ENCODE peak calls at places on chromosomes 4 and X, in four cellular contexts. One of them, this sample, is unnamed.
A peak's percentile ranks its signal among the peaks of the same experiment; 100 is the strongest.

GRCh38 chr4:92521941-92522340 is 218.2 kb downstream of the GRID2 start:
- DNase-seq in A549: no peak
- DNase-seq in K562: no peak
- DNase-seq in WTC11: no peak
- DNase-seq in this sample: no peak

GRCh38 chrX:133726211-133726630 is 259.2 kb downstream of the GPC3 start:
- DNase-seq in WTC11: no peak
- DNase-seq in A549: peak; percentile 18
- DNase-seq in K562: no peak
- DNase-seq in this sample: peak; percentile 27

GRCh38 chr4:53767503-53767902 is 176.2 kb upstream of the LNX1 start:
- DNase-seq in K562: no peak
- DNase-seq in WTC11: no peak
- DNase-seq in A549: no peak
- DNase-seq in this sample: no peak

GRCh38 chrX:14802943-14803710 is 69.7 kb downstream of the FANCB start:
- DNase-seq in A549: no peak
- DNase-seq in K562: no peak
- DNase-seq in WTC11: no peak
- DNase-seq in this sample: no peak

GRCh38 chrX:16185725-16186136 is 18.4 kb downstream of the MAGEB17 start:
- DNase-seq in WTC11: no peak
- DNase-seq in K562: peak; percentile 8
- DNase-seq in A549: peak; percentile 38
- DNase-seq in this sample: no peak

GRCh38 chr4:185752881-185753280 is 59.1 kb downstream of the SORBS2 start:
- DNase-seq in WTC11: no peak
- DNase-seq in K562: no peak
- DNase-seq in A549: no peak
- DNase-seq in this sample: no peak

GRCh38 chr4:138542191-138542771 is 300.1 kb upstream of the SLC7A11 start:
- DNase-seq in A549: no peak
- DNase-seq in K562: no peak
- DNase-seq in WTC11: no peak
- DNase-seq in this sample: no peak

GRCh38 chr4:101279377-101279871 is 67.9 kb downstream of the PPP3CA start:
- DNase-seq in A549: no peak
- DNase-seq in K562: no peak
- DNase-seq in WTC11: no peak
- DNase-seq in this sample: no peak

GRCh38 chr4:155604718-155605601 is 61.7 kb upstream of the GUCY1A1 start:
- DNase-seq in A549: no peak
- DNase-seq in WTC11: no peak
- DNase-seq in K562: no peak
- DNase-seq in this sample: no peak

DNA sequence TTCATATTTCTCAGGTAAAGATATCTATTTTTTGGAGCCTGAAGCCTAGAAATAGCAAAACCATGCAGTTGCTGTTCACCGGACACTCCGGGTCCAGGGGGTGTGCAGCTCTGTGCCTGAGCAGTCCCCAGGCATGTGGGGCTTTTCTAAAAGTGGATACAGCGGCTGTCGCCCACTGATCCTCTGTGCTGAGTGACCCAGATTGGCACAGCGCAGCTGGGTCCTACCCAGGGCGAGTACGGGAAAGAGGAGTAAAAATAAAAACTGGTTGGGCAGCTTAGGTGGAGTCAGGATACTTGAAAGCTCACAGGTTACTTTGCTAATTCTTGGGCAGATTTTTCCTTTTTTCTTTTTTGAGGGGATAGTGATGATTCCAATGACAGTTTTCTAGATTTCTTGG is 118.8 kb downstream of the UCHL1 start:
- DNase-seq in A549: no peak
- DNase-seq in WTC11: no peak
- DNase-seq in K562: no peak
- DNase-seq in this sample: no peak
- TF ChIP-seq HMGXB4 in A549: no peak
- TF ChIP-seq HMGXB4 in WTC11: no peak
- TF ChIP-seq HMGXB4 in K562: no peak
- TF ChIP-seq HMGXB4 in this sample: no peak

GRCh38 chr4:40000711-40001110 is 23.0 kb upstream of the PDS5A start:
- DNase-seq in A549: no peak
- DNase-seq in WTC11: no peak
- DNase-seq in K562: no peak
- DNase-seq in this sample: no peak

GRCh38 chr4:39998659-39999345 is 21.1 kb upstream of the PDS5A start:
- DNase-seq in K562: no peak
- DNase-seq in WTC11: no peak
- DNase-seq in A549: no peak
- DNase-seq in this sample: no peak

DNA sequence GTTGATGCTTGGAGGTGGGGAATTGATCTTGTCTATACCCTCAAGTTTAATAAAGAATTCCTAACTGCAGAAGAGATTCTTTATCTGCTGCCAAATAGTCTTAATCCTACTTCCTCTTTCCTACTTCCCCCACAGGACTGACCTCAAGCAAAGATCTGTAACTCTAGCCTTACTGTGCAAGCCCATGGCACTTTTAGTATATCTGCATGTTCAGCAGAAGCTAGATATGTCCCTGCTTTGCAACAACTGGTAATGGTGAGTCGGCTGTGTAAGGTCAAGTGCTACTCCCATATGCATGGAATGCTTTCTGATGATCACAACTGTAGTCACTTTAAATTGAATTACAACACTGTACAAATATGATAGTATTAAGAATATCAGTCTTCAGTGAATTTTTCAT is 26.3 kb upstream of the PDS5A start:
- DNase-seq in WTC11: no peak
- DNase-seq in A549: no peak
- DNase-seq in K562: no peak
- DNase-seq in this sample: no peak
- TF ChIP-seq HMGXB4 in WTC11: no peak
- TF ChIP-seq HMGXB4 in A549: no peak
- TF ChIP-seq HMGXB4 in K562: no peak
- TF ChIP-seq HMGXB4 in this sample: no peak

GRCh38 chr4:105710012-105710600 is 1.5 kb downstream of the GSTCD start:
- DNase-seq in A549: no peak
- DNase-seq in K562: no peak
- DNase-seq in WTC11: no peak
- DNase-seq in this sample: no peak

GRCh38 chr4:105710678-105711077 is 2.1 kb downstream of the GSTCD start:
- DNase-seq in K562: no peak
- DNase-seq in WTC11: no peak
- DNase-seq in A549: no peak
- DNase-seq in this sample: no peak

GRCh38 chr4:105714932-105715331 is 6.3 kb downstream of the GSTCD start:
- DNase-seq in A549: no peak
- DNase-seq in K562: no peak
- DNase-seq in WTC11: no peak
- DNase-seq in this sample: no peak

GRCh38 chr4:105714071-105714521 is 5.5 kb downstream of the GSTCD start:
- DNase-seq in A549: no peak
- DNase-seq in K562: no peak
- DNase-seq in WTC11: no peak
- DNase-seq in this sample: no peak

GRCh38 chr4:105712766-105713165 is 4.2 kb downstream of the GSTCD start:
- DNase-seq in WTC11: no peak
- DNase-seq in A549: no peak
- DNase-seq in K562: no peak
- DNase-seq in this sample: no peak
- TF ChIP-seq HMGXB4 in WTC11: no peak
- TF ChIP-seq HMGXB4 in A549: no peak
- TF ChIP-seq HMGXB4 in K562: no peak
- TF ChIP-seq HMGXB4 in this sample: no peak

GRCh38 chr4:3059896-3060295 is 14.4 kb downstream of the HTT-AS start:
- DNase-seq in A549: no peak
- DNase-seq in K562: no peak
- DNase-seq in WTC11: no peak
- DNase-seq in this sample: no peak

GRCh38 chr4:3059090-3059428 is 15.3 kb downstream of the HTT-AS start:
- DNase-seq in A549: no peak
- DNase-seq in K562: no peak
- DNase-seq in WTC11: no peak
- DNase-seq in this sample: no peak

GRCh38 chr4:3067473-3068001 is 6.8 kb downstream of the HTT-AS start:
- DNase-seq in WTC11: no peak
- DNase-seq in A549: no peak
- DNase-seq in K562: no peak
- DNase-seq in this sample: no peak

GRCh38 chr4:3065551-3065950 is 8.8 kb downstream of the HTT-AS start:
- DNase-seq in A549: no peak
- DNase-seq in WTC11: no peak
- DNase-seq in K562: no peak
- DNase-seq in this sample: no peak

DNA sequence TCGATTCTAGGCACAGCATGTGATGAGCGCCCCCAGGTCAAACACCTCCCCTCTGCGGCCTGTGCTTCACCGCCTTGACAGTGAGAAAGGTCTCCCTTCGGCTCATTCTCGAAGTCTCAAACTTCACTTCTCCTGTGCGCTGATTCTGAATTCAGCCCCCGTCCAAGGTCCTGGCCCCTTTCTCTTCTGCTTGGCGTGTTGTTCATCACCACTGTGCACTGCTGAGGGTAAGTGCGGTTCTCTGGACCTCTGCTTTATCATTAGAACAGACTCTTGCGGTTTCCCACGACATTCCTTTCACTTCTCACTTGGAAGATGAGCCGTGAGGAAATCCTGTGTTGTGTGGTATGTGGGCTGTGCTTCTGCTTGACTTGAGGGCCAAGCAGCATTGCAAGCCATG is 11.9 kb downstream of the HTT-AS start:
- DNase-seq in A549: no peak
- DNase-seq in WTC11: no peak
- DNase-seq in K562: no peak
- DNase-seq in this sample: no peak
- TF ChIP-seq HMGXB4 in A549: no peak
- TF ChIP-seq HMGXB4 in WTC11: no peak
- TF ChIP-seq HMGXB4 in K562: no peak
- TF ChIP-seq HMGXB4 in this sample: no peak

DNA sequence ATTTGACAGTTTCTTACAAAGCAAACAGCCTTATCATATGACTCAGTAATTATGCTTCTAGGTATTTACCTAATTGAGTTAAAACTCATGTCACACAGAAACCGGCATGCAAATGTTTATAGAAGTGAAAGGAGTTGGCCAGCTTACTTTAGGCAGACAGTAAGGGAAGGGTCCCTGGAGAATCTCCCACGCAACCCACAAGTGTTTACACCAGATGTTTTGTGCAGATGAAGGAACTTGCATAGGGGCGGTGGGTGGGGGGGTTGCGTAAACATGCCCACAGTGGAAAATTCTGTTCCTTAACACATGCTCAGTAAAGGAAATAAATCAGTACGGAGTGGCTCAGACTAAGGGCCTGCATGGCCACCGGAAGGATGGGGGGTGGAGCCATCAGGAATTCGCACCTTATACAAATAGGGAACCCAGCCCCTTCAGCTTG is 330.5 kb upstream of the AADAT start:
- DNase-seq in K562: no peak
- DNase-seq in WTC11: no peak
- DNase-seq in A549: no peak
- DNase-seq in this sample: no peak
- TF ChIP-seq HMGXB4 in K562: no peak
- TF ChIP-seq HMGXB4 in WTC11: no peak
- TF ChIP-seq HMGXB4 in A549: no peak
- TF ChIP-seq HMGXB4 in this sample: no peak

GRCh38 chrX:110992611-110993010 is 103.4 kb upstream of the PAK3 start:
- DNase-seq in A549: peak; percentile 10
- DNase-seq in WTC11: peak; percentile 28
- DNase-seq in K562: peak; percentile 20
- DNase-seq in this sample: peak; percentile 5
- TF ChIP-seq HMGXB4 in A549: no peak
- TF ChIP-seq HMGXB4 in WTC11: no peak
- TF ChIP-seq HMGXB4 in K562: no peak
- TF ChIP-seq HMGXB4 in this sample: no peak

DNA sequence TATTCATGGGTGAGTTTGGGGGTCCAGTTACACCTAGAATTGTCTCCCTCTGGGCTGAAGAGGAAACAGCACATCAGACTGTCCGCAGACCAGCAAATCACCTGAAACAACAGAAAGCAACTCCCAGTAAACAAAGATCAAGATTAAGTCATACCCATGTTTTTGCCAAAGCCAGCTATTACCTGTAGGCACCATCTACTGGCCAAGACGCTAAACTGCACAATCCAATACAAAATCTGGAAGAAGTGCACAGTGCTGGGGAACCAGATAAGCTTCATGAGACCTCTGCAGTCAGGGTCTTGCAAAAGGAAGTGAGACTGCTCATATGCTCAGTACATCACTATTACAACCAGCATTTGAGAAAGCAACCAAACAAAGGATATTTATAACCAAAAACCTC is 157.5 kb upstream of the ITM2A start:
- DNase-seq in WTC11: no peak
- DNase-seq in K562: no peak
- DNase-seq in A549: no peak
- DNase-seq in this sample: no peak
- TF ChIP-seq HMGXB4 in WTC11: no peak
- TF ChIP-seq HMGXB4 in K562: no peak
- TF ChIP-seq HMGXB4 in A549: no peak
- TF ChIP-seq HMGXB4 in this sample: no peak